ENCODE peak calls at places on chromosome X, in four cellular contexts. One of them, this sample, is unnamed.

GRCh38 chrX:118239471-118239870 is 106.4 kb upstream of the WDR44 start:
- DNase-seq in D341Med: no peak
- DNase-seq in T-helper 1 cell: no peak
- DNase-seq in Right ventricle myocardium superior: no peak
- DNase-seq in this sample: no peak

GRCh38 chrX:41781500-41781899 is 57.5 kb downstream of the GPR82 start:
- DNase-seq in D341Med: peak; percentile 34
- DNase-seq in Right ventricle myocardium superior: no peak
- DNase-seq in T-helper 1 cell: peak; percentile 47
- DNase-seq in this sample: no peak

GRCh38 chrX:24423960-24424359 is 41.1 kb upstream of the PDK3 start:
- DNase-seq in T-helper 1 cell: no peak
- DNase-seq in Right ventricle myocardium superior: no peak
- DNase-seq in D341Med: no peak
- DNase-seq in this sample: no peak

GRCh38 chrX:47456080-47456479 is 26.9 kb downstream of the ZNF41 start:
- DNase-seq in D341Med: no peak
- DNase-seq in T-helper 1 cell: no peak
- DNase-seq in Right ventricle myocardium superior: peak; percentile 44
- DNase-seq in this sample: no peak

GRCh38 chrX:31293409-31293808 is 221.6 kb upstream of the FTHL17 start:
- DNase-seq in T-helper 1 cell: peak; percentile 3
- DNase-seq in D341Med: no peak
- DNase-seq in Right ventricle myocardium superior: no peak
- DNase-seq in this sample: no peak

GRCh38 chrX:139766545-139766983 is 58.6 kb upstream of the MCF2 start:
- DNase-seq in Right ventricle myocardium superior: no peak
- DNase-seq in T-helper 1 cell: peak; percentile 59
- DNase-seq in D341Med: no peak
- DNase-seq in this sample: no peak

GRCh38 chrX:52979568-52979967 is 21.2 kb upstream of the FAM156A start:
- DNase-seq in T-helper 1 cell: no peak
- DNase-seq in Right ventricle myocardium superior: no peak
- DNase-seq in D341Med: no peak
- DNase-seq in this sample: no peak

GRCh38 chrX:7390446-7390845 is 242.5 kb upstream of the PUDP start:
- DNase-seq in Right ventricle myocardium superior: no peak
- DNase-seq in T-helper 1 cell: no peak
- DNase-seq in D341Med: no peak
- DNase-seq in this sample: no peak

GRCh38 chrX:50081282-50081955 is 119.4 kb downstream of the AKAP4 start:
- DNase-seq in D341Med: peak; percentile 48
- DNase-seq in T-helper 1 cell: no peak
- DNase-seq in Right ventricle myocardium superior: peak; percentile 42
- DNase-seq in this sample: no peak

GRCh38 chrX:6738518-6739470 is 203.9 kb upstream of the VCX3A start:
- DNase-seq in T-helper 1 cell: peak; percentile 4
- DNase-seq in Right ventricle myocardium superior: no peak
- DNase-seq in D341Med: no peak
- DNase-seq in this sample: no peak

GRCh38 chrX:108134724-108135123 is 43.1 kb downstream of the ATG4A start:
- DNase-seq in Right ventricle myocardium superior: no peak
- DNase-seq in D341Med: no peak
- DNase-seq in T-helper 1 cell: no peak
- DNase-seq in this sample: no peak

GRCh38 chrX:13216139-13216538 is 103.7 kb downstream of the ATXN3L start:
- DNase-seq in T-helper 1 cell: no peak
- DNase-seq in Right ventricle myocardium superior: no peak
- DNase-seq in D341Med: no peak
- DNase-seq in this sample: no peak

GRCh38 chrX:102899940-102900916 is 36.8 kb upstream of the RAB40AL start:
- DNase-seq in D341Med: peak; percentile 47
- DNase-seq in Right ventricle myocardium superior: peak; percentile 47
- DNase-seq in T-helper 1 cell: peak; percentile 63
- DNase-seq in this sample: no peak

GRCh38 chrX:153968754-153969124 is 2.9 kb downstream of the HCFC1 start:
- DNase-seq in D341Med: peak; percentile 54
- DNase-seq in T-helper 1 cell: peak; percentile 61
- DNase-seq in Right ventricle myocardium superior: no peak
- DNase-seq in this sample: no peak

GRCh38 chrX:78769356-78769755 is 21.8 kb downstream of the LPAR4 start:
- DNase-seq in T-helper 1 cell: no peak
- DNase-seq in D341Med: no peak
- DNase-seq in Right ventricle myocardium superior: no peak
- DNase-seq in this sample: no peak

GRCh38 chrX:120781416-120781815 is 94.2 kb downstream of the CT47B1 start:
- DNase-seq in T-helper 1 cell: no peak
- DNase-seq in Right ventricle myocardium superior: no peak
- DNase-seq in D341Med: no peak
- DNase-seq in this sample: no peak

GRCh38 chrX:2664497-2664896 is 26.6 kb upstream of the CD99 start:
- DNase-seq in Right ventricle myocardium superior: peak; percentile 53
- DNase-seq in T-helper 1 cell: no peak
- DNase-seq in D341Med: no peak
- DNase-seq in this sample: no peak

GRCh38 chrX:37405954-37406353 is 56.8 kb downstream of the PRRG1 start:
- DNase-seq in T-helper 1 cell: no peak
- DNase-seq in D341Med: no peak
- DNase-seq in Right ventricle myocardium superior: no peak
- DNase-seq in this sample: no peak

GRCh38 chrX:17405225-17405969 is 30.4 kb downstream of the NHS start:
- DNase-seq in T-helper 1 cell: no peak
- DNase-seq in D341Med: no peak
- DNase-seq in Right ventricle myocardium superior: no peak
- DNase-seq in this sample: no peak

GRCh38 chrX:5971300-5971699 is 257.4 kb downstream of the NLGN4X start:
- DNase-seq in D341Med: no peak
- DNase-seq in Right ventricle myocardium superior: no peak
- DNase-seq in T-helper 1 cell: no peak
- DNase-seq in this sample: no peak

GRCh38 chrX:154738013-154738738 is 12.7 kb downstream of the GAB3 start:
- DNase-seq in Right ventricle myocardium superior: peak; percentile 64
- DNase-seq in T-helper 1 cell: peak; percentile 71
- DNase-seq in D341Med: no peak
- DNase-seq in this sample: no peak

GRCh38 chrX:100076031-100076430 is 334.0 kb downstream of the PCDH19 start:
- DNase-seq in Right ventricle myocardium superior: no peak
- DNase-seq in T-helper 1 cell: no peak
- DNase-seq in D341Med: no peak
- DNase-seq in this sample: no peak

GRCh38 chrX:129590596-129590995 is 50.5 kb downstream of the OCRL start:
- DNase-seq in D341Med: no peak
- DNase-seq in T-helper 1 cell: no peak
- DNase-seq in Right ventricle myocardium superior: no peak
- DNase-seq in this sample: no peak

GRCh38 chrX:18997916-18998315 is 14.0 kb upstream of the PHKA2 start:
- DNase-seq in T-helper 1 cell: no peak
- DNase-seq in D341Med: no peak
- DNase-seq in Right ventricle myocardium superior: no peak
- DNase-seq in this sample: no peak

GRCh38 chrX:96713303-96713702 is 28.7 kb downstream of the DIAPH2 start:
- DNase-seq in T-helper 1 cell: no peak
- DNase-seq in D341Med: no peak
- DNase-seq in Right ventricle myocardium superior: no peak
- DNase-seq in this sample: no peak

GRCh38 chrX:139762400-139763183 is 54.6 kb upstream of the MCF2 start:
- DNase-seq in Right ventricle myocardium superior: no peak
- DNase-seq in T-helper 1 cell: no peak
- DNase-seq in D341Med: no peak
- DNase-seq in this sample: no peak

GRCh38 chrX:112840382-112841113 is at the start of gene AMOT:
- DNase-seq in Right ventricle myocardium superior: peak; percentile 86
- DNase-seq in D341Med: peak; percentile 79
- DNase-seq in T-helper 1 cell: peak; percentile 57
- DNase-seq in this sample: peak; percentile 92

GRCh38 chrX:111244238-111244750 is 26.0 kb downstream of the CAPN6 start:
- DNase-seq in T-helper 1 cell: peak; percentile 5
- DNase-seq in D341Med: no peak
- DNase-seq in Right ventricle myocardium superior: no peak
- DNase-seq in this sample: no peak

GRCh38 chrX:154649864-154650510 is 3.4 kb downstream of the CTAG2 start:
- DNase-seq in T-helper 1 cell: no peak
- DNase-seq in Right ventricle myocardium superior: no peak
- DNase-seq in D341Med: no peak
- DNase-seq in this sample: no peak

GRCh38 chrX:49876750-49877149 is 2.5 kb upstream of the USP27X start:
- DNase-seq in D341Med: peak; percentile 31
- DNase-seq in T-helper 1 cell: peak; percentile 22
- DNase-seq in Right ventricle myocardium superior: no peak
- DNase-seq in this sample: no peak

GRCh38 chrX:107025538-107025937 is 25.5 kb upstream of the MORC4 start:
- DNase-seq in T-helper 1 cell: peak; percentile 11
- DNase-seq in Right ventricle myocardium superior: no peak
- DNase-seq in D341Med: peak; percentile 29
- DNase-seq in this sample: no peak

This sample was measured in type B pancreatic cell.